ENCODE peak calls at places on chromosomes 2 and 18, in seven cellular contexts. One of them, this sample, is unnamed. For H3K27me3 and H3K4me1, the result is how much of the 10 kb centered on the place peaks cover.

GRCh38 chr2:166653185-166653813 is 159.2 kb upstream of the SCN7A start:
- DNase-seq in GM12878: no peak
- DNase-seq in transverse colon: no peak
- DNase-seq in prostate gland: no peak
- DNase-seq in GM23338: no peak
- DNase-seq in breast epithelium: no peak
- DNase-seq in upper lobe of left lung: no peak
- DNase-seq in this sample: no peak

GRCh38 chr2:237661799-237662328 is 34.5 kb downstream of the LRRFIP1 start:
- DNase-seq in GM12878: no peak
- DNase-seq in transverse colon: no peak
- DNase-seq in prostate gland: no peak
- DNase-seq in GM23338: no peak
- DNase-seq in breast epithelium: no peak
- DNase-seq in upper lobe of left lung: no peak
- DNase-seq in this sample: no peak

GRCh38 chr2:25274868-25275574 is 66.7 kb downstream of the DNMT3A start:
- DNase-seq in GM12878: no peak
- DNase-seq in transverse colon: no peak
- DNase-seq in prostate gland: no peak
- DNase-seq in GM23338: no peak
- DNase-seq in breast epithelium: no peak
- DNase-seq in upper lobe of left lung: no peak
- DNase-seq in this sample: no peak

GRCh38 chr18:26286008-26286407 is 59.8 kb downstream of the TAF4B start:
- DNase-seq in GM12878: no peak
- DNase-seq in transverse colon: no peak
- DNase-seq in prostate gland: no peak
- DNase-seq in GM23338: no peak
- DNase-seq in breast epithelium: peak
- DNase-seq in upper lobe of left lung: no peak
- DNase-seq in this sample: no peak

GRCh38 chr18:24033644-24034412 is 19.3 kb downstream of the TTC39C start:
- DNase-seq in GM12878: no peak
- DNase-seq in transverse colon: no peak
- DNase-seq in prostate gland: no peak
- DNase-seq in GM23338: no peak
- DNase-seq in breast epithelium: no peak
- DNase-seq in upper lobe of left lung: no peak
- DNase-seq in this sample: no peak

GRCh38 chr2:172095905-172096660 is 6.6 kb downstream of the DLX2 start:
- DNase-seq in GM12878: no peak
- DNase-seq in transverse colon: no peak
- DNase-seq in prostate gland: no peak
- DNase-seq in GM23338: no peak
- DNase-seq in breast epithelium: no peak
- DNase-seq in upper lobe of left lung: peak
- DNase-seq in this sample: peak

GRCh38 chr2:31987454-31987853 is 23.4 kb downstream of the MEMO1 start:
- DNase-seq in GM12878: no peak
- DNase-seq in transverse colon: no peak
- DNase-seq in prostate gland: no peak
- DNase-seq in GM23338: no peak
- DNase-seq in breast epithelium: no peak
- DNase-seq in upper lobe of left lung: no peak
- DNase-seq in this sample: no peak

GRCh38 chr2:237913193-237913917 is 53.5 kb upstream of the UBE2F start:
- DNase-seq in GM12878: no peak
- DNase-seq in transverse colon: no peak
- DNase-seq in prostate gland: no peak
- DNase-seq in GM23338: no peak
- DNase-seq in breast epithelium: no peak
- DNase-seq in upper lobe of left lung: peak
- DNase-seq in this sample: peak

GRCh38 chr2:32262105-32262504 is 2.6 kb downstream of the NLRC4 start:
- DNase-seq in GM12878: no peak
- DNase-seq in transverse colon: no peak
- DNase-seq in prostate gland: no peak
- DNase-seq in GM23338: no peak
- DNase-seq in breast epithelium: no peak
- DNase-seq in upper lobe of left lung: no peak
- DNase-seq in this sample: no peak

GRCh38 chr18:8423051-8423558 is 186.1 kb upstream of the RAB12 start:
- DNase-seq in GM12878: no peak
- DNase-seq in transverse colon: no peak
- DNase-seq in prostate gland: no peak
- DNase-seq in GM23338: no peak
- DNase-seq in breast epithelium: no peak
- DNase-seq in upper lobe of left lung: no peak
- DNase-seq in this sample: no peak

GRCh38 chr2:144924827-144925226 is 404.9 kb upstream of the ZEB2 start:
- DNase-seq in GM12878: no peak
- DNase-seq in transverse colon: no peak
- DNase-seq in prostate gland: no peak
- DNase-seq in GM23338: no peak
- DNase-seq in breast epithelium: no peak
- DNase-seq in upper lobe of left lung: no peak
- DNase-seq in this sample: no peak

GRCh38 chr2:119704670-119705120 is 25.7 kb downstream of the TMEM177 start:
- DNase-seq in GM12878: peak
- DNase-seq in transverse colon: no peak
- DNase-seq in prostate gland: no peak
- DNase-seq in GM23338: no peak
- DNase-seq in breast epithelium: no peak
- DNase-seq in upper lobe of left lung: no peak
- DNase-seq in this sample: no peak

GRCh38 chr2:20205915-20206524 is 18.9 kb downstream of the SDC1 start:
- DNase-seq in GM12878: no peak
- DNase-seq in transverse colon: peak
- DNase-seq in prostate gland: no peak
- DNase-seq in GM23338: no peak
- DNase-seq in breast epithelium: peak
- DNase-seq in upper lobe of left lung: peak
- DNase-seq in this sample: no peak

GRCh38 chr18:57023483-57023882 is 123.4 kb upstream of the BOD1L2 start:
- DNase-seq in GM12878: peak
- DNase-seq in transverse colon: no peak
- DNase-seq in prostate gland: no peak
- DNase-seq in GM23338: no peak
- DNase-seq in breast epithelium: no peak
- DNase-seq in upper lobe of left lung: no peak
- DNase-seq in this sample: no peak

GRCh38 chr18:80187956-80188642 is 59.2 kb downstream of the PARD6G start:
- DNase-seq in GM12878: no peak
- DNase-seq in transverse colon: no peak
- DNase-seq in prostate gland: no peak
- DNase-seq in GM23338: no peak
- DNase-seq in breast epithelium: no peak
- DNase-seq in upper lobe of left lung: no peak
- DNase-seq in this sample: no peak

GRCh38 chr2:233718552-233718951 is at the start of gene UGT1A4:
- DNase-seq in GM12878: no peak
- DNase-seq in transverse colon: no peak
- DNase-seq in prostate gland: no peak
- DNase-seq in GM23338: no peak
- DNase-seq in breast epithelium: no peak
- DNase-seq in upper lobe of left lung: peak
- DNase-seq in this sample: no peak

GRCh38 chr2:64238799-64239198 is 94.6 kb upstream of the PELI1 start:
- DNase-seq in GM12878: no peak
- DNase-seq in transverse colon: no peak
- DNase-seq in prostate gland: no peak
- DNase-seq in GM23338: no peak
- DNase-seq in breast epithelium: no peak
- DNase-seq in upper lobe of left lung: no peak
- DNase-seq in this sample: no peak

GRCh38 chr2:191636586-191636985 is 41.4 kb upstream of the NABP1 start:
- DNase-seq in GM12878: no peak
- DNase-seq in transverse colon: no peak
- DNase-seq in prostate gland: no peak
- DNase-seq in GM23338: no peak
- DNase-seq in breast epithelium: no peak
- DNase-seq in upper lobe of left lung: no peak
- DNase-seq in this sample: no peak

GRCh38 chr18:58788971-58789797 is 75.5 kb upstream of the ZNF532 start:
- DNase-seq in GM12878: no peak
- DNase-seq in transverse colon: no peak
- DNase-seq in prostate gland: peak
- DNase-seq in GM23338: no peak
- DNase-seq in breast epithelium: peak
- DNase-seq in upper lobe of left lung: no peak
- DNase-seq in this sample: no peak

GRCh38 chr2:229417906-229418305 is 146.8 kb upstream of the PID1 start:
- DNase-seq in GM12878: no peak
- DNase-seq in transverse colon: no peak
- DNase-seq in prostate gland: no peak
- DNase-seq in GM23338: peak
- DNase-seq in breast epithelium: no peak
- DNase-seq in upper lobe of left lung: no peak
- DNase-seq in this sample: no peak

GRCh38 chr18:51234117-51235010 is 36.9 kb upstream of the MEX3C start:
- DNase-seq in GM12878: no peak
- DNase-seq in transverse colon: no peak
- DNase-seq in prostate gland: no peak
- DNase-seq in GM23338: no peak
- DNase-seq in breast epithelium: no peak
- DNase-seq in upper lobe of left lung: no peak
- DNase-seq in this sample: no peak

GRCh38 chr2:220513573-220514288 is 886.3 kb downstream of the SLC4A3 start:
- DNase-seq in GM12878: no peak
- DNase-seq in transverse colon: no peak
- DNase-seq in prostate gland: no peak
- DNase-seq in GM23338: no peak
- DNase-seq in breast epithelium: no peak
- DNase-seq in upper lobe of left lung: no peak
- DNase-seq in this sample: no peak

GRCh38 chr2:112031916-112032582 is 23.0 kb upstream of the TMEM87B start:
- DNase-seq in GM12878: no peak
- DNase-seq in transverse colon: no peak
- DNase-seq in prostate gland: peak
- DNase-seq in GM23338: peak
- DNase-seq in breast epithelium: peak
- DNase-seq in upper lobe of left lung: no peak
- DNase-seq in this sample: no peak

GRCh38 chr2:142710336-142710735 is 167.1 kb upstream of the KYNU start:
- DNase-seq in GM12878: no peak
- DNase-seq in transverse colon: no peak
- DNase-seq in prostate gland: no peak
- DNase-seq in GM23338: no peak
- DNase-seq in breast epithelium: no peak
- DNase-seq in upper lobe of left lung: no peak
- DNase-seq in this sample: no peak

GRCh38 chr2:17879137-17879912 is 858 bp downstream of the KCNS3 start:
- DNase-seq in GM12878: no peak
- DNase-seq in transverse colon: peak
- DNase-seq in prostate gland: peak
- DNase-seq in GM23338: peak
- DNase-seq in breast epithelium: peak
- DNase-seq in upper lobe of left lung: peak
- DNase-seq in this sample: no peak

GRCh38 chr2:45323344-45323743 is 287.7 kb downstream of the SRBD1 start:
- DNase-seq in GM12878: no peak
- DNase-seq in transverse colon: no peak
- DNase-seq in prostate gland: no peak
- DNase-seq in GM23338: no peak
- DNase-seq in breast epithelium: no peak
- DNase-seq in upper lobe of left lung: no peak
- DNase-seq in this sample: no peak

GRCh38 chr2:49619804-49620203 is 465.5 kb upstream of the FSHR start:
- DNase-seq in GM12878: no peak
- DNase-seq in transverse colon: no peak
- DNase-seq in prostate gland: no peak
- DNase-seq in GM23338: peak
- DNase-seq in breast epithelium: no peak
- DNase-seq in upper lobe of left lung: no peak
- DNase-seq in this sample: no peak

GRCh38 chr2:186972281-186972970 is 123.5 kb upstream of the ZSWIM2 start:
- DNase-seq in GM12878: no peak
- DNase-seq in transverse colon: no peak
- DNase-seq in prostate gland: no peak
- DNase-seq in GM23338: no peak
- DNase-seq in breast epithelium: no peak
- DNase-seq in upper lobe of left lung: no peak
- DNase-seq in this sample: no peak

GRCh38 chr18:65754121-65754520 is 3.3 kb downstream of the CDH7 start:
- DNase-seq in GM12878: no peak
- DNase-seq in transverse colon: no peak
- DNase-seq in prostate gland: no peak
- DNase-seq in GM23338: peak
- DNase-seq in breast epithelium: no peak
- DNase-seq in upper lobe of left lung: no peak
- DNase-seq in this sample: no peak

DNA sequence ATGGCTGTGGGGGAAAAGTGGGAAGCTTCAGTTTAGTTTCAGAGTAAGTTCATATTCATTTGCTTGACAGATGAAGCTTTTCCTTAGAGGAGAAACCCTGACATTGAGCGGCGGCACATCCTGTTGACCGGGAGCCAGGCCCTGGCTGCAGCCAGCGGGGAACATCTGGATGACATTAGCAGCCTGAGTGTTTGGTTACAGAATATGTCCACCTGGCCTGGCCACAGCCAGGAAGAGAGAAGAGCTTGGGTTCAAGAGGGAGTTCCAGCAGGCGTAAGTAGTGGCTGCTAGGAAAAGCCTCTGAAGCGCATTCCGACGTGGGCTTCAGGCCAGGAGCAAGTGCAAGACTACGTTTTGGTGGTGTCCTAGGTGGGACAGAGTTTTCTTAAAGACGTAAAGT is 144.9 kb upstream of the MYCN start:
- DNase-seq in GM12878: no peak
- DNase-seq in transverse colon: no peak
- DNase-seq in prostate gland: no peak
- DNase-seq in GM23338: no peak
- DNase-seq in breast epithelium: no peak
- DNase-seq in upper lobe of left lung: peak
- DNase-seq in this sample: peak
- H3K27me3 ChIP-seq in GM12878: under half
- H3K27me3 ChIP-seq in transverse colon: under half
- H3K27me3 ChIP-seq in prostate gland: under half
- H3K27me3 ChIP-seq in GM23338: under half
- H3K27me3 ChIP-seq in breast epithelium: under half
- H3K27me3 ChIP-seq in upper lobe of left lung: under half
- H3K27me3 ChIP-seq in this sample: under half

GRCh38 chr2:117835990-117836760 is 21.7 kb downstream of the DDX18 start:
- DNase-seq in GM12878: no peak
- DNase-seq in transverse colon: peak
- DNase-seq in prostate gland: peak
- DNase-seq in GM23338: peak
- DNase-seq in breast epithelium: peak
- DNase-seq in upper lobe of left lung: peak
- DNase-seq in this sample: peak
- TF ChIP-seq POLR2AphosphoS5 in GM12878: no peak
- TF ChIP-seq POLR2AphosphoS5 in transverse colon: peak
- TF ChIP-seq POLR2AphosphoS5 in prostate gland: peak
- TF ChIP-seq POLR2AphosphoS5 in GM23338: no peak
- TF ChIP-seq POLR2AphosphoS5 in breast epithelium: no peak
- TF ChIP-seq POLR2AphosphoS5 in upper lobe of left lung: no peak
- TF ChIP-seq POLR2AphosphoS5 in this sample: peak

GRCh38 chr2:216497382-216497781 is 1.3 kb upstream of the RPL37A start:
- DNase-seq in GM12878: no peak
- DNase-seq in transverse colon: no peak
- DNase-seq in prostate gland: no peak
- DNase-seq in GM23338: no peak
- DNase-seq in breast epithelium: no peak
- DNase-seq in upper lobe of left lung: no peak
- DNase-seq in this sample: no peak
- H3K4me1 ChIP-seq in GM12878: under half
- H3K4me1 ChIP-seq in transverse colon: under half
- H3K4me1 ChIP-seq in prostate gland: under half
- H3K4me1 ChIP-seq in GM23338: under half
- H3K4me1 ChIP-seq in breast epithelium: under half
- H3K4me1 ChIP-seq in upper lobe of left lung: under half
- H3K4me1 ChIP-seq in this sample: half or more

GRCh38 chr2:1864981-1865421 is 120.7 kb upstream of the PXDN start:
- DNase-seq in GM12878: no peak
- DNase-seq in transverse colon: no peak
- DNase-seq in prostate gland: no peak
- DNase-seq in GM23338: peak
- DNase-seq in breast epithelium: no peak
- DNase-seq in upper lobe of left lung: peak
- DNase-seq in this sample: no peak
- H3K27me3 ChIP-seq in GM12878: under half
- H3K27me3 ChIP-seq in transverse colon: under half
- H3K27me3 ChIP-seq in prostate gland: under half
- H3K27me3 ChIP-seq in GM23338: under half
- H3K27me3 ChIP-seq in breast epithelium: half or more
- H3K27me3 ChIP-seq in upper lobe of left lung: under half
- H3K27me3 ChIP-seq in this sample: under half